ENCODE peak calls at places on chromosomes 11 and 22, in five cellular contexts. L is activated CD8-positive, alpha-beta memory T cell treated with anti-CD3 and anti-CD28 coated beads for 4 hours; Y is progenitor cell of endocrine pancreas; D is T-helper 2 cell; U is stomach. F is an unnamed sample.

GRCh38 chr11:10638285-10638684 is 55.3 kb downstream of the IRAG1 start:
- DNase-seq in D (no peak), U (no peak), L (no peak), Y (no peak), F (no peak)

GRCh38 chr11:121348220-121348875 is 55.8 kb downstream of the SC5D start:
- DNase-seq in D (peak), L (no peak), Y (no peak), U (no peak), F (no peak)

GRCh38 chr22:23565288-23565941 is 14.7 kb downstream of the IGLL1 start:
- DNase-seq in U (no peak), Y (peak), D (peak), L (no peak), F (peak)

GRCh38 chr11:94059065-94059464 is 37.9 kb downstream of the HEPHL1 start:
- DNase-seq in U (no peak), Y (no peak), L (no peak), D (no peak), F (no peak)

GRCh38 chr22:42721045-42721434 is 370 bp upstream of the A4GALT start:
- DNase-seq in D (no peak), U (no peak), L (no peak), Y (no peak), F (no peak)

GRCh38 chr22:44776535-44777363 is 24.4 kb downstream of the ARHGAP8 start:
- DNase-seq in L (no peak), Y (no peak), U (no peak), D (no peak), F (peak)

GRCh38 chr11:16322190-16322589 is 34.2 kb downstream of the SOX6 start:
- DNase-seq in Y (no peak), L (no peak), D (no peak), U (no peak), F (no peak)

GRCh38 chr11:132904566-132904965 is 627.7 kb downstream of the OPCML start:
- DNase-seq in L (no peak), Y (no peak), U (no peak), D (no peak), F (no peak)

F was measured in transverse colon.